ENCODE peak calls at places on chromosomes 16 and 17, in five cellular contexts. O, T, W, E and D are unnamed samples.

GRCh38 chr16:2904922-2905240 is 6.8 kb upstream of the FLYWCH1 start:
- DNase-seq in W (peak; percentile 19), O (no peak), T (no peak), E (peak; percentile 56), D (no peak)

GRCh38 chr17:4329838-4330237 is 36.6 kb downstream of the UBE2G1 start:
- DNase-seq in O (no peak), W (no peak), E (no peak), T (no peak), D (no peak)

GRCh38 chr16:66207139-66207863 is 159.2 kb upstream of the CDH5 start:
- DNase-seq in O (no peak), E (no peak), W (no peak), T (no peak), D (no peak)

GRCh38 chr17:8753976-8754440 is 4.3 kb downstream of the SPDYE4 start:
- DNase-seq in T (no peak), O (no peak), W (no peak), E (no peak), D (no peak)

GRCh38 chr17:16980813-16981731 is 9.2 kb upstream of the TNFRSF13B start:
- DNase-seq in W (no peak), E (peak; percentile 65), T (peak; percentile 40), O (peak; percentile 48), D (no peak)

GRCh38 chr16:2757344-2757743 is 4.9 kb downstream of the SRRM2 start:
- DNase-seq in W (no peak), O (no peak), T (no peak), E (no peak), D (no peak)

GRCh38 chr17:17506893-17507464 is 10.8 kb upstream of the RASD1 start:
- DNase-seq in E (no peak), W (no peak), T (peak; percentile 83), O (peak; percentile 59), D (no peak)

GRCh38 chr17:73232587-73233373 is 28.9 kb downstream of the CPSF4L start:
- DNase-seq in W (no peak), E (peak; percentile 11), T (peak; percentile 62), O (peak; percentile 70), D (no peak)

GRCh38 chr17:48570325-48571023 is 7.7 kb downstream of the HOXB4 start:
- DNase-seq in T (no peak), E (no peak), W (no peak), O (peak; percentile 31), D (no peak)

GRCh38 chr16:26316683-26317464 is 625.1 kb downstream of the HS3ST4 start:
- DNase-seq in T (no peak), W (no peak), E (no peak), O (no peak), D (no peak)

GRCh38 chr17:52157603-52158449 is 688 bp downstream of the CA10 start:
- DNase-seq in O (peak; percentile 24), W (no peak), E (no peak), T (peak; percentile 39), D (no peak)

GRCh38 chr17:73414171-73414955 is 102.6 kb upstream of the CDC42EP4 start:
- DNase-seq in O (no peak), T (no peak), E (no peak), W (no peak), D (no peak)

GRCh38 chr17:17849863-17850373 is 13.1 kb upstream of the SREBF1 start:
- DNase-seq in T (peak; percentile 73), O (no peak), E (no peak), W (peak; percentile 43), D (peak; percentile 33)

GRCh38 chr16:55856950-55857349 is 18.2 kb downstream of the CES5A start:
- DNase-seq in E (no peak), T (no peak), W (no peak), O (no peak), D (no peak)

GRCh38 chr17:20989991-20990855 is 52.6 kb downstream of the USP22 start:
- DNase-seq in E (no peak), O (peak; percentile 3), W (no peak), T (peak; percentile 36), D (no peak)

GRCh38 chr17:43570518-43570928 is 24.4 kb upstream of the ETV4 start:
- DNase-seq in T (no peak), W (no peak), E (no peak), O (no peak), D (no peak)